ENCODE peak calls at places on chromosomes 13 and 19, in seven cellular contexts. L is glutamatergic neuron; X is GM20000; N is stimulated activated CD4-positive, alpha-beta T cell treated with anti-CD3 and anti-CD28 coated beads, TNF-alpha, amount 100 ng/mL, for 4 hours; P is T-helper 2 cell; Y is CD8-positive, alpha-beta memory T cell; R is germinal center. Q is an unnamed sample.

GRCh38 chr13:113166681-113167080 is 8.2 kb downstream of the PROZ start:
- DNase-seq in L (no peak), X (no peak), N (no peak), P (no peak), Y (no peak), R (no peak), Q (no peak)

GRCh38 chr13:79782541-79783216 is 301.7 kb downstream of the NDFIP2 start:
- DNase-seq in L (peak), X (no peak), N (no peak), P (no peak), Y (no peak), R (no peak), Q (no peak)

GRCh38 chr13:43237616-43238015 is 214.2 kb downstream of the DNAJC15 start:
- DNase-seq in L (no peak), X (no peak), N (no peak), P (no peak), Y (no peak), R (no peak), Q (no peak)

GRCh38 chr13:40362502-40362901 is 303.9 kb downstream of the FOXO1 start:
- DNase-seq in L (no peak), X (no peak), N (no peak), P (no peak), Y (no peak), R (no peak), Q (no peak)

GRCh38 chr19:4730740-4731171 is 7.1 kb upstream of the DPP9 start:
- DNase-seq in L (peak), X (peak), N (peak), P (peak), Y (peak), R (peak), Q (no peak)

GRCh38 chr13:71320452-71320851 is 546.6 kb downstream of the DACH1 start:
- DNase-seq in L (peak), X (peak), N (no peak), P (no peak), Y (no peak), R (no peak), Q (no peak)

GRCh38 chr13:50529154-50529882 is 314.2 kb downstream of the DLEU7 start:
- DNase-seq in L (peak), X (no peak), N (no peak), P (no peak), Y (no peak), R (no peak), Q (peak)

GRCh38 chr19:37914908-37915307 is 7.9 kb downstream of the SIPA1L3 start:
- DNase-seq in L (no peak), X (peak), N (no peak), P (no peak), Y (no peak), R (peak), Q (no peak)

GRCh38 chr13:64680739-64681138 is 2549.4 kb downstream of the PCDH9 start:
- DNase-seq in L (no peak), X (no peak), N (no peak), P (no peak), Y (no peak), R (no peak), Q (no peak)

GRCh38 chr19:44005968-44006367 is 3.2 kb downstream of the ZNF230 start:
- DNase-seq in L (no peak), X (no peak), N (no peak), P (no peak), Y (no peak), R (no peak), Q (no peak)

GRCh38 chr13:40502236-40502635 is 164.2 kb downstream of the FOXO1 start:
- DNase-seq in L (no peak), X (no peak), N (no peak), P (no peak), Y (no peak), R (no peak), Q (no peak)

GRCh38 chr19:11478167-11479089 is 2.4 kb downstream of the ELAVL3 start:
- DNase-seq in L (no peak), X (no peak), N (no peak), P (no peak), Y (no peak), R (no peak), Q (no peak)

GRCh38 chr13:45658586-45659235 is 43.2 kb upstream of the ERICH6B start:
- DNase-seq in L (no peak), X (no peak), N (no peak), P (no peak), Y (no peak), R (no peak), Q (no peak)

GRCh38 chr19:34994643-34995471 is 5.3 kb upstream of the GRAMD1A start:
- DNase-seq in L (no peak), X (peak), N (no peak), P (no peak), Y (no peak), R (no peak), Q (no peak)

GRCh38 chr19:30385666-30386065 is 13.5 kb downstream of the ZNF536 start:
- DNase-seq in L (no peak), X (no peak), N (no peak), P (no peak), Y (no peak), R (no peak), Q (no peak)

GRCh38 chr13:40146586-40147240 is 491.3 kb downstream of the COG6 start:
- DNase-seq in L (no peak), X (no peak), N (no peak), P (no peak), Y (no peak), R (no peak), Q (no peak)

GRCh38 chr19:17339088-17339741 is 1.9 kb downstream of the GTPBP3 start:
- DNase-seq in L (no peak), X (peak), N (peak), P (peak), Y (no peak), R (peak), Q (no peak)

GRCh38 chr19:33693678-33694077 is 71.9 kb downstream of the CHST8 start:
- DNase-seq in L (no peak), X (no peak), N (no peak), P (no peak), Y (no peak), R (no peak), Q (no peak)

GRCh38 chr19:34639491-34640085 is 37.4 kb downstream of the SCGB2B2 start:
- DNase-seq in L (peak), X (peak), N (peak), P (no peak), Y (peak), R (peak), Q (no peak)

GRCh38 chr19:14440049-14440448 is 6.9 kb downstream of the PKN1 start:
- DNase-seq in L (no peak), X (peak), N (peak), P (peak), Y (peak), R (peak), Q (no peak)

GRCh38 chr19:55368701-55369563 is 1.3 kb downstream of the IL11 start:
- DNase-seq in L (peak), X (peak), N (no peak), P (no peak), Y (no peak), R (no peak), Q (no peak)

GRCh38 chr13:53749306-53749705 is 720.7 kb downstream of the OLFM4 start:
- DNase-seq in L (no peak), X (no peak), N (no peak), P (no peak), Y (no peak), R (no peak), Q (no peak)

GRCh38 chr19:53101518-53101917 is 1.7 kb downstream of the ZNF160 start:
- DNase-seq in L (no peak), X (peak), N (no peak), P (no peak), Y (no peak), R (peak), Q (no peak)

GRCh38 chr19:37370880-37371661 is at the start of gene ZNF527:
- DNase-seq in L (peak), X (peak), N (peak), P (peak), Y (peak), R (peak), Q (peak)

GRCh38 chr19:991174-991931 is 7.2 kb downstream of the WDR18 start:
- DNase-seq in L (peak), X (peak), N (no peak), P (peak), Y (peak), R (peak), Q (no peak)

GRCh38 chr13:22176968-22177545 is 506.2 kb downstream of the FGF9 start:
- DNase-seq in L (no peak), X (no peak), N (no peak), P (no peak), Y (no peak), R (no peak), Q (no peak)

GRCh38 chr19:38731654-38732301 is 12.5 kb downstream of the CAPN12 start:
- DNase-seq in L (peak), X (no peak), N (no peak), P (no peak), Y (no peak), R (no peak), Q (no peak)

GRCh38 chr13:46679369-46680180 is 117.4 kb downstream of the ESD start:
- DNase-seq in L (no peak), X (peak), N (no peak), P (no peak), Y (peak), R (peak), Q (no peak)

GRCh38 chr19:16938211-16938610 is 49.4 kb downstream of the F2RL3 start:
- DNase-seq in L (no peak), X (no peak), N (no peak), P (no peak), Y (no peak), R (no peak), Q (peak)

GRCh38 chr13:76440568-76440967 is 445.6 kb downstream of the KCTD12 start:
- DNase-seq in L (no peak), X (peak), N (no peak), P (no peak), Y (no peak), R (peak), Q (no peak)

Q was measured in chondrocyte.